ENCODE peak calls at places on chromosomes 5 and 9, in nine cellular contexts. R is left ventricle myocardium inferior, U is SK-N-SH, K is astrocyte, Y is dorsolateral prefrontal cortex, P is GM06990, G is psoas muscle, J is fibroblast of lung, C is stomach. S is an unnamed sample. For H3K27me3, the result is how much of the 10 kb centered on the place peaks cover.

GRCh38 chr5:22938373-22938772 is 85.2 kb upstream of the CDH12 start:
- DNase-seq in R (no peak), U (no peak), K (no peak), Y (no peak), P (no peak), G (no peak), J (no peak), C (no peak), S (no peak)

GRCh38 chr9:134971196-134971595 is 53.5 kb upstream of the FCN1 start:
- DNase-seq in R (no peak), U (no peak), K (no peak), Y (peak), P (no peak), G (peak), J (no peak), C (no peak), S (no peak)

GRCh38 chr5:37839441-37840035 is 303 bp downstream of the GDNF start:
- DNase-seq in R (peak), U (peak), K (peak), Y (no peak), P (peak), G (peak), J (peak), C (no peak), S (no peak)

GRCh38 chr5:88686077-88686541 is 196.9 kb downstream of the MEF2C start:
- DNase-seq in R (no peak), U (no peak), K (no peak), Y (no peak), P (no peak), G (no peak), J (peak), C (no peak), S (no peak)

GRCh38 chr5:56979968-56980367 is 28.0 kb upstream of the MIER3 start:
- DNase-seq in R (no peak), U (no peak), K (no peak), Y (no peak), P (no peak), G (no peak), J (no peak), C (no peak), S (no peak)

GRCh38 chr5:123882946-123883345 is 371.0 kb downstream of the CSNK1G3 start:
- DNase-seq in R (no peak), U (peak), K (peak), Y (no peak), P (no peak), G (no peak), J (peak), C (no peak), S (no peak)

GRCh38 chr5:83197326-83197725 is 120.0 kb downstream of the XRCC4 start:
- DNase-seq in R (no peak), U (peak), K (no peak), Y (no peak), P (no peak), G (no peak), J (no peak), C (no peak), S (no peak)

GRCh38 chr9:27591093-27591492 is 17.8 kb upstream of the C9orf72 start:
- DNase-seq in R (no peak), U (no peak), K (no peak), Y (no peak), P (no peak), G (no peak), J (no peak), C (no peak), S (no peak)

GRCh38 chr5:96816430-96816939 is 8.7 kb upstream of the ERAP1 start:
- DNase-seq in R (no peak), U (no peak), K (no peak), Y (no peak), P (peak), G (no peak), J (peak), C (no peak), S (peak)

GRCh38 chr5:59133801-59134261 is 551.0 kb downstream of the RAB3C start:
- DNase-seq in R (no peak), U (no peak), K (peak), Y (no peak), P (no peak), G (no peak), J (peak), C (no peak), S (no peak)

GRCh38 chr9:10094563-10094962 is 518.2 kb downstream of the PTPRD start:
- DNase-seq in R (no peak), U (no peak), K (no peak), Y (no peak), P (no peak), G (no peak), J (no peak), C (no peak), S (no peak)

GRCh38 chr5:172687983-172688734 is 47.1 kb downstream of the NEURL1B start:
- DNase-seq in R (no peak), U (peak), K (no peak), Y (no peak), P (no peak), G (no peak), J (no peak), C (no peak), S (no peak)

GRCh38 chr5:90095292-90096060 is 314.1 kb downstream of the CETN3 start:
- DNase-seq in R (no peak), U (no peak), K (peak), Y (no peak), P (no peak), G (no peak), J (peak), C (no peak), S (no peak)

GRCh38 chr5:170541146-170541769 is 37.4 kb downstream of the KCNIP1 start:
- DNase-seq in R (no peak), U (no peak), K (no peak), Y (no peak), P (no peak), G (no peak), J (no peak), C (peak), S (no peak)

GRCh38 chr9:126386088-126386487 is 59.5 kb downstream of the MVB12B start:
- DNase-seq in R (no peak), U (no peak), K (no peak), Y (no peak), P (no peak), G (no peak), J (no peak), C (no peak), S (no peak)

GRCh38 chr5:166369326-166369725 is 1922.1 kb upstream of the WWC1 start:
- DNase-seq in R (no peak), U (no peak), K (no peak), Y (no peak), P (no peak), G (no peak), J (no peak), C (no peak), S (no peak)

GRCh38 chr5:53262348-53262970 is 152.9 kb upstream of the MOCS2 start:
- DNase-seq in R (no peak), U (peak), K (no peak), Y (no peak), P (no peak), G (no peak), J (peak), C (peak), S (no peak)

GRCh38 chr5:80928073-80928472 is 32.1 kb upstream of the RASGRF2 start:
- DNase-seq in R (no peak), U (no peak), K (no peak), Y (no peak), P (peak), G (no peak), J (no peak), C (no peak), S (no peak)

GRCh38 chr5:143645356-143645755 is 166.6 kb upstream of the HMHB1 start:
- DNase-seq in R (no peak), U (no peak), K (no peak), Y (no peak), P (no peak), G (no peak), J (no peak), C (no peak), S (no peak)

GRCh38 chr5:143649869-143650268 is 162.1 kb upstream of the HMHB1 start:
- DNase-seq in R (no peak), U (no peak), K (no peak), Y (no peak), P (no peak), G (no peak), J (no peak), C (no peak), S (no peak)

GRCh38 chr5:143648696-143649095 is 163.3 kb upstream of the HMHB1 start:
- DNase-seq in R (no peak), U (peak), K (no peak), Y (no peak), P (no peak), G (no peak), J (no peak), C (no peak), S (peak)

GRCh38 chr5:143644751-143645150 is 167.2 kb upstream of the HMHB1 start:
- DNase-seq in R (no peak), U (no peak), K (no peak), Y (no peak), P (no peak), G (no peak), J (no peak), C (no peak), S (no peak)

GRCh38 chr5:143646961-143647360 is 165.0 kb upstream of the HMHB1 start:
- DNase-seq in R (no peak), U (no peak), K (no peak), Y (no peak), P (no peak), G (no peak), J (no peak), C (no peak), S (no peak)
- H3K27me3 ChIP-seq in R (under half), U (under half), K (under half), Y (under half), P (under half), G (under half), J (under half), C (under half), S (under half)

GRCh38 chr9:136189394-136190236 is 15.3 kb downstream of the LHX3 start:
- DNase-seq in R (no peak), U (peak), K (no peak), Y (no peak), P (no peak), G (no peak), J (no peak), C (no peak), S (no peak)
- H3K27me3 ChIP-seq in R (half or more), U (half or more), K (under half), Y (under half), P (under half), G (under half), J (under half), C (half or more), S (under half)

GRCh38 chr5:132742626-132743025 is 4.6 kb upstream of the CCNI2 start:
- DNase-seq in R (no peak), U (no peak), K (no peak), Y (no peak), P (no peak), G (no peak), J (no peak), C (no peak), S (no peak)

GRCh38 chr5:132747064-132747692 is at the start of gene CCNI2:
- DNase-seq in R (no peak), U (peak), K (no peak), Y (no peak), P (peak), G (no peak), J (no peak), C (peak), S (peak)

GRCh38 chr5:132746592-132747063 is 598 bp upstream of the CCNI2 start:
- DNase-seq in R (no peak), U (no peak), K (no peak), Y (no peak), P (no peak), G (no peak), J (no peak), C (peak), S (no peak)

GRCh38 chr5:132742158-132742557 is 4.8 kb upstream of the KIF3A start:
- DNase-seq in R (no peak), U (no peak), K (no peak), Y (no peak), P (no peak), G (no peak), J (no peak), C (no peak), S (no peak)

GRCh38 chr5:132744659-132745058 is 2.6 kb upstream of the CCNI2 start:
- DNase-seq in R (no peak), U (no peak), K (no peak), Y (no peak), P (no peak), G (no peak), J (no peak), C (no peak), S (no peak)
- H3K27me3 ChIP-seq in R (half or more), U (under half), K (under half), Y (under half), P (under half), G (under half), J (under half), C (under half), S (under half)

GRCh38 chr9:97854696-97855485 is 1.9 kb downstream of the FOXE1 start:
- DNase-seq in R (no peak), U (no peak), K (no peak), Y (no peak), P (no peak), G (no peak), J (no peak), C (no peak), S (no peak)
- H3K27me3 ChIP-seq in R (half or more), U (half or more), K (half or more), Y (half or more), P (under half), G (half or more), J (half or more), C (half or more), S (under half)